ENCODE peak calls at places on chromosomes 13 and 19, in six cellular contexts. One of them, this sample, is unnamed. For H3K27me3, the result is how much of the 10 kb centered on the place peaks cover.

GRCh38 chr19:54207908-54208783 is 7.5 kb downstream of the RPS9 start:
- DNase-seq in colonic mucosa: peak
- DNase-seq in lung: peak
- DNase-seq in Panc1: no peak
- DNase-seq in ascending aorta: peak
- DNase-seq in A673: no peak
- DNase-seq in this sample: peak

GRCh38 chr19:40553885-40554857 is 22.5 kb upstream of the SHKBP1 start:
- DNase-seq in colonic mucosa: no peak
- DNase-seq in lung: no peak
- DNase-seq in Panc1: no peak
- DNase-seq in ascending aorta: no peak
- DNase-seq in A673: no peak
- DNase-seq in this sample: no peak

GRCh38 chr19:32397736-32398135 is 7.8 kb upstream of the DPY19L3 start:
- DNase-seq in colonic mucosa: no peak
- DNase-seq in lung: no peak
- DNase-seq in Panc1: no peak
- DNase-seq in ascending aorta: no peak
- DNase-seq in A673: no peak
- DNase-seq in this sample: peak

GRCh38 chr13:22176968-22177545 is 506.2 kb downstream of the FGF9 start:
- DNase-seq in colonic mucosa: no peak
- DNase-seq in lung: no peak
- DNase-seq in Panc1: no peak
- DNase-seq in ascending aorta: no peak
- DNase-seq in A673: no peak
- DNase-seq in this sample: no peak

GRCh38 chr13:102555914-102556553 is 40.8 kb upstream of the TPP2 start:
- DNase-seq in colonic mucosa: no peak
- DNase-seq in lung: no peak
- DNase-seq in Panc1: peak
- DNase-seq in ascending aorta: no peak
- DNase-seq in A673: peak
- DNase-seq in this sample: peak

GRCh38 chr13:78193853-78194252 is 275.2 kb upstream of the EDNRB start:
- DNase-seq in colonic mucosa: no peak
- DNase-seq in lung: no peak
- DNase-seq in Panc1: no peak
- DNase-seq in ascending aorta: no peak
- DNase-seq in A673: no peak
- DNase-seq in this sample: peak

GRCh38 chr19:16682539-16682938 is 21.6 kb downstream of the TMEM38A start:
- DNase-seq in colonic mucosa: no peak
- DNase-seq in lung: no peak
- DNase-seq in Panc1: no peak
- DNase-seq in ascending aorta: no peak
- DNase-seq in A673: no peak
- DNase-seq in this sample: no peak

GRCh38 chr19:10979950-10980349 is 19.1 kb downstream of the SMARCA4 start:
- DNase-seq in colonic mucosa: no peak
- DNase-seq in lung: no peak
- DNase-seq in Panc1: no peak
- DNase-seq in ascending aorta: no peak
- DNase-seq in A673: peak
- DNase-seq in this sample: no peak

GRCh38 chr13:33479066-33479465 is 193.5 kb upstream of the STARD13 start:
- DNase-seq in colonic mucosa: no peak
- DNase-seq in lung: no peak
- DNase-seq in Panc1: no peak
- DNase-seq in ascending aorta: no peak
- DNase-seq in A673: peak
- DNase-seq in this sample: no peak

GRCh38 chr13:44267966-44268365 is 105.7 kb upstream of the SERP2 start:
- DNase-seq in colonic mucosa: no peak
- DNase-seq in lung: no peak
- DNase-seq in Panc1: no peak
- DNase-seq in ascending aorta: no peak
- DNase-seq in A673: no peak
- DNase-seq in this sample: peak

GRCh38 chr19:30648321-30648720 is 276.1 kb downstream of the ZNF536 start:
- DNase-seq in colonic mucosa: no peak
- DNase-seq in lung: no peak
- DNase-seq in Panc1: no peak
- DNase-seq in ascending aorta: no peak
- DNase-seq in A673: no peak
- DNase-seq in this sample: no peak

GRCh38 chr13:112072531-112073244 is 5.7 kb downstream of the SOX1 start:
- DNase-seq in colonic mucosa: no peak
- DNase-seq in lung: no peak
- DNase-seq in Panc1: no peak
- DNase-seq in ascending aorta: no peak
- DNase-seq in A673: peak
- DNase-seq in this sample: no peak

GRCh38 chr19:1942934-1943555 is 2.1 kb downstream of the CSNK1G2 start:
- DNase-seq in colonic mucosa: no peak
- DNase-seq in lung: no peak
- DNase-seq in Panc1: no peak
- DNase-seq in ascending aorta: no peak
- DNase-seq in A673: peak
- DNase-seq in this sample: no peak

GRCh38 chr13:109454167-109454917 is 332.0 kb downstream of the IRS2 start:
- DNase-seq in colonic mucosa: no peak
- DNase-seq in lung: no peak
- DNase-seq in Panc1: no peak
- DNase-seq in ascending aorta: no peak
- DNase-seq in A673: no peak
- DNase-seq in this sample: no peak

GRCh38 chr19:39265321-39265916 is 2.8 kb upstream of the IFNL2 start:
- DNase-seq in colonic mucosa: no peak
- DNase-seq in lung: no peak
- DNase-seq in Panc1: no peak
- DNase-seq in ascending aorta: no peak
- DNase-seq in A673: no peak
- DNase-seq in this sample: no peak

GRCh38 chr19:17944301-17944700 is 11.5 kb downstream of the CCDC124 start:
- DNase-seq in colonic mucosa: no peak
- DNase-seq in lung: no peak
- DNase-seq in Panc1: no peak
- DNase-seq in ascending aorta: no peak
- DNase-seq in A673: peak
- DNase-seq in this sample: peak

GRCh38 chr19:35513975-35514809 is 743 bp upstream of the DMKN start:
- DNase-seq in colonic mucosa: no peak
- DNase-seq in lung: no peak
- DNase-seq in Panc1: no peak
- DNase-seq in ascending aorta: no peak
- DNase-seq in A673: no peak
- DNase-seq in this sample: peak

GRCh38 chr13:111505175-111505777 is 184.8 kb downstream of the TEX29 start:
- DNase-seq in colonic mucosa: no peak
- DNase-seq in lung: no peak
- DNase-seq in Panc1: no peak
- DNase-seq in ascending aorta: no peak
- DNase-seq in A673: peak
- DNase-seq in this sample: no peak

GRCh38 chr13:52459668-52460067 is 4.4 kb downstream of the CKAP2 start:
- DNase-seq in colonic mucosa: no peak
- DNase-seq in lung: no peak
- DNase-seq in Panc1: peak
- DNase-seq in ascending aorta: no peak
- DNase-seq in A673: no peak
- DNase-seq in this sample: peak

GRCh38 chr13:100392709-100393630 is 195.6 kb downstream of the GGACT start:
- DNase-seq in colonic mucosa: peak
- DNase-seq in lung: peak
- DNase-seq in Panc1: peak
- DNase-seq in ascending aorta: peak
- DNase-seq in A673: peak
- DNase-seq in this sample: peak

GRCh38 chr13:106701810-106702341 is 133.9 kb upstream of the ARGLU1 start:
- DNase-seq in colonic mucosa: no peak
- DNase-seq in lung: no peak
- DNase-seq in Panc1: no peak
- DNase-seq in ascending aorta: no peak
- DNase-seq in A673: no peak
- DNase-seq in this sample: no peak

GRCh38 chr19:30236006-30236405 is 136.2 kb upstream of the ZNF536 start:
- DNase-seq in colonic mucosa: no peak
- DNase-seq in lung: no peak
- DNase-seq in Panc1: no peak
- DNase-seq in ascending aorta: no peak
- DNase-seq in A673: no peak
- DNase-seq in this sample: no peak

GRCh38 chr13:29917573-29918091 is 67.2 kb upstream of the UBL3 start:
- DNase-seq in colonic mucosa: no peak
- DNase-seq in lung: no peak
- DNase-seq in Panc1: no peak
- DNase-seq in ascending aorta: no peak
- DNase-seq in A673: no peak
- DNase-seq in this sample: no peak

GRCh38 chr19:44540736-44541135 is 11.3 kb upstream of the CEACAM20 start:
- DNase-seq in colonic mucosa: no peak
- DNase-seq in lung: no peak
- DNase-seq in Panc1: no peak
- DNase-seq in ascending aorta: no peak
- DNase-seq in A673: no peak
- DNase-seq in this sample: no peak

GRCh38 chr19:36772341-36773222 is at the start of gene ZNF850:
- DNase-seq in colonic mucosa: peak
- DNase-seq in lung: peak
- DNase-seq in Panc1: peak
- DNase-seq in ascending aorta: peak
- DNase-seq in A673: peak
- DNase-seq in this sample: peak

GRCh38 chr19:39704181-39705044 is at the start of gene LGALS14:
- DNase-seq in colonic mucosa: no peak
- DNase-seq in lung: no peak
- DNase-seq in Panc1: no peak
- DNase-seq in ascending aorta: no peak
- DNase-seq in A673: no peak
- DNase-seq in this sample: no peak

GRCh38 chr19:5805465-5806132 is 732 bp downstream of the NRTN start:
- DNase-seq in colonic mucosa: peak
- DNase-seq in lung: peak
- DNase-seq in Panc1: no peak
- DNase-seq in ascending aorta: no peak
- DNase-seq in A673: peak
- DNase-seq in this sample: no peak

GRCh38 chr13:40613192-40613818 is 53.1 kb downstream of the FOXO1 start:
- DNase-seq in colonic mucosa: peak
- DNase-seq in lung: no peak
- DNase-seq in Panc1: no peak
- DNase-seq in ascending aorta: no peak
- DNase-seq in A673: no peak
- DNase-seq in this sample: no peak

GRCh38 chr19:16226184-16226591 is 28.5 kb downstream of the AP1M1 start:
- DNase-seq in colonic mucosa: no peak
- DNase-seq in lung: no peak
- DNase-seq in Panc1: no peak
- DNase-seq in ascending aorta: no peak
- DNase-seq in A673: no peak
- DNase-seq in this sample: no peak

GRCh38 chr13:40653558-40654318 is 12.7 kb downstream of the FOXO1 start:
- DNase-seq in colonic mucosa: no peak
- DNase-seq in lung: no peak
- DNase-seq in Panc1: no peak
- DNase-seq in ascending aorta: no peak
- DNase-seq in A673: peak
- DNase-seq in this sample: no peak

GRCh38 chr19:18128044-18128443 is 24.9 kb upstream of the PIK3R2 start:
- DNase-seq in colonic mucosa: no peak
- DNase-seq in lung: no peak
- DNase-seq in Panc1: no peak
- DNase-seq in ascending aorta: no peak
- DNase-seq in A673: no peak
- DNase-seq in this sample: peak

GRCh38 chr13:105579821-105580707 is 955.4 kb downstream of the EFNB2 start:
- DNase-seq in colonic mucosa: no peak
- DNase-seq in lung: no peak
- DNase-seq in Panc1: no peak
- DNase-seq in ascending aorta: no peak
- DNase-seq in A673: no peak
- DNase-seq in this sample: peak
- H3K27me3 ChIP-seq in colonic mucosa: under half
- H3K27me3 ChIP-seq in lung: under half
- H3K27me3 ChIP-seq in Panc1: under half
- H3K27me3 ChIP-seq in ascending aorta: under half
- H3K27me3 ChIP-seq in A673: under half
- H3K27me3 ChIP-seq in this sample: under half

DNA sequence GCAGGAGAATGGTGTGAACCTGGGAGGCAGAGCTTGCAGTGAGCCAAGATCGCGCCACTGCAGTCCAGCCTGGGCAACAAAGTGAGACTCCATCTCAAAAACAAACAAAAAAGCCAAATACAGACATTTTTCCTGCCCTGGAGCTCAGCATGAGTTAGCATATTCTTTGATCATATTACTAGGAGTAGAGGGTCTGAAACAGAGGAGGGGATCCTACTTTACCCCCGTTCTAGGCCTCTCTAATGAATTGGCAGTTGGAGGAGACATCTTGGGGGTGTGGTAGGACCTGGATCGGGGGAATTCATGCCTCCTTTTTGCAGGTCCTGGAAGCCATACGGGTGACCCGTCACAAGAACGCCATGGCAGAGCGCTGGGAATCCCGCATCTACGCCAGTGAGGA is 12.3 kb downstream of the MISP start:
- DNase-seq in colonic mucosa: no peak
- DNase-seq in lung: no peak
- DNase-seq in Panc1: no peak
- DNase-seq in ascending aorta: no peak
- DNase-seq in A673: no peak
- DNase-seq in this sample: no peak
- H3K27me3 ChIP-seq in colonic mucosa: under half
- H3K27me3 ChIP-seq in lung: under half
- H3K27me3 ChIP-seq in Panc1: under half
- H3K27me3 ChIP-seq in ascending aorta: under half
- H3K27me3 ChIP-seq in A673: under half
- H3K27me3 ChIP-seq in this sample: under half

DNA sequence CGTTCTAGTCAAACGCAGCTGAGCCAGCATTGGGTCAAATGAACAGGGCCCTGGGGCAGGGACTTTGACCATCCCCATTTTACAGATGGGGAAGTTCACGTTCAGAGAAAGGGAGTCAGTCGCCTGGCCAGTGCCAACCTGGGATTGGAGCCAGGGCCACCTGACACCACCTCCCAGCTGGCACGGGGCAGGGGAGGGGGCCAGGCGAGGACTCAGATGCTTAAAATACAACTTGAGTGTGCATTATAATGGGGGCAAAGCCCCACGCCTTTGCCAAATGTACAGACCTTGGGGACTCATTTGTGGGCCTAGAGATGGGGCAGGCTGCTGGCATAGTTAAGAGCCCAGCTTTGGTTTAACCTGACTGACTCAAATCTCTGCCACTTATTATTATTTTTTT is 14.6 kb downstream of the PRR12 start:
- DNase-seq in colonic mucosa: no peak
- DNase-seq in lung: no peak
- DNase-seq in Panc1: no peak
- DNase-seq in ascending aorta: no peak
- DNase-seq in A673: no peak
- DNase-seq in this sample: no peak
- H3K27me3 ChIP-seq in colonic mucosa: under half
- H3K27me3 ChIP-seq in lung: under half
- H3K27me3 ChIP-seq in Panc1: under half
- H3K27me3 ChIP-seq in ascending aorta: under half
- H3K27me3 ChIP-seq in A673: under half
- H3K27me3 ChIP-seq in this sample: under half

GRCh38 chr19:34066007-34066656 is 106.2 kb upstream of the LSM14A start:
- DNase-seq in colonic mucosa: no peak
- DNase-seq in lung: no peak
- DNase-seq in Panc1: no peak
- DNase-seq in ascending aorta: no peak
- DNase-seq in A673: peak
- DNase-seq in this sample: no peak
- H3K27me3 ChIP-seq in colonic mucosa: under half
- H3K27me3 ChIP-seq in lung: under half
- H3K27me3 ChIP-seq in Panc1: under half
- H3K27me3 ChIP-seq in ascending aorta: under half
- H3K27me3 ChIP-seq in A673: under half
- H3K27me3 ChIP-seq in this sample: under half

This sample was measured in bronchial epithelial cell.